ENCODE peak calls at places on chromosomes 13 and 19, in five cellular contexts. R, N, B, J and L are unnamed samples. For H3K27me3, the result is how much of the 10 kb centered on the place peaks cover.

GRCh38 chr19:50328257-50329145 is 676 bp downstream of the KCNC3 start:
- DNase-seq in R (peak), J (no peak), B (peak), N (no peak), L (no peak)

GRCh38 chr13:26984337-26984736 is 187.3 kb downstream of the USP12 start:
- DNase-seq in R (no peak), J (no peak), N (no peak), B (no peak), L (no peak)

GRCh38 chr19:52941941-52942370 is 18.7 kb upstream of the ZNF888 start:
- DNase-seq in N (no peak), B (peak), J (no peak), R (peak), L (no peak)

GRCh38 chr13:40145139-40145538 is 489.7 kb downstream of the COG6 start:
- DNase-seq in N (no peak), J (no peak), R (no peak), B (no peak), L (no peak)

GRCh38 chr13:24271611-24272451 is 37.5 kb upstream of the C1QTNF9 start:
- DNase-seq in J (peak), R (peak), N (no peak), B (peak), L (peak)

GRCh38 chr19:35774274-35775045 is 904 bp upstream of the ARHGAP33 start:
- DNase-seq in B (no peak), N (no peak), J (no peak), R (peak), L (no peak)

GRCh38 chr13:114128624-114129522 is 3.5 kb downstream of the RASA3 start:
- DNase-seq in J (peak), R (no peak), N (no peak), B (peak), L (peak)

GRCh38 chr13:84315527-84315926 is 433.3 kb upstream of the SLITRK1 start:
- DNase-seq in R (peak), N (no peak), B (no peak), J (no peak), L (no peak)

GRCh38 chr19:56838930-56839664 is 1.4 kb downstream of the PEG3 start:
- DNase-seq in N (no peak), R (no peak), B (peak), J (peak), L (peak)

GRCh38 chr13:105821337-105821736 is 714.1 kb downstream of the EFNB2 start:
- DNase-seq in J (no peak), N (no peak), B (no peak), R (no peak), L (no peak)

GRCh38 chr19:36032251-36033104 is at the start of gene CLIP3:
- DNase-seq in N (no peak), R (peak), B (peak), J (peak), L (peak)

GRCh38 chr13:42816538-42816937 is 35.2 kb downstream of the FAM216B start:
- DNase-seq in N (no peak), J (no peak), B (no peak), R (no peak), L (no peak)

GRCh38 chr13:99608345-99608744 is 107.1 kb downstream of the TM9SF2 start:
- DNase-seq in B (no peak), J (no peak), N (no peak), R (no peak), L (no peak)

GRCh38 chr19:50818859-50819472 is 4.6 kb downstream of the KLK1 start:
- DNase-seq in R (no peak), B (no peak), J (no peak), N (no peak), L (no peak)

GRCh38 chr13:107680115-107680514 is 535.2 kb downstream of the LIG4 start:
- DNase-seq in B (no peak), N (no peak), J (no peak), R (no peak), L (no peak)

GRCh38 chr19:18894254-18895037 is 1.5 kb downstream of the CERS1 start:
- DNase-seq in J (no peak), R (peak), N (no peak), B (no peak), L (no peak)

GRCh38 chr13:52845766-52846566 is 2.5 kb downstream of the PCDH8 start:
- DNase-seq in N (no peak), J (peak), R (peak), B (peak), L (no peak)

GRCh38 chr13:33318037-33318436 is 32.5 kb upstream of the STARD13 start:
- DNase-seq in J (no peak), N (no peak), B (no peak), R (no peak), L (no peak)

GRCh38 chr13:30985637-30986205 is 53.3 kb downstream of the TEX26 start:
- DNase-seq in J (no peak), R (no peak), B (no peak), N (peak), L (no peak)

GRCh38 chr19:11041966-11042627 is 47.2 kb upstream of the LDLR start:
- DNase-seq in R (no peak), J (no peak), N (peak), B (no peak), L (peak)

GRCh38 chr19:11256189-11256588 is 6.1 kb downstream of the DOCK6 start:
- DNase-seq in J (peak), N (no peak), R (no peak), B (peak), L (no peak)

GRCh38 chr13:51457086-51457485 is 4.2 kb upstream of the INTS6 start:
- DNase-seq in B (no peak), N (no peak), J (no peak), R (no peak), L (no peak)

GRCh38 chr13:113786262-113786841 is 27.3 kb downstream of the TMEM255B start:
- DNase-seq in R (no peak), J (no peak), N (no peak), B (no peak), L (no peak)

GRCh38 chr19:1213391-1214286 is 8.1 kb downstream of the STK11 start:
- DNase-seq in B (peak), N (no peak), R (no peak), J (peak), L (peak)

GRCh38 chr13:90974249-90974954 is 373.1 kb upstream of the MIR17HG start:
- DNase-seq in J (no peak), R (no peak), B (no peak), N (no peak), L (no peak)

DNA sequence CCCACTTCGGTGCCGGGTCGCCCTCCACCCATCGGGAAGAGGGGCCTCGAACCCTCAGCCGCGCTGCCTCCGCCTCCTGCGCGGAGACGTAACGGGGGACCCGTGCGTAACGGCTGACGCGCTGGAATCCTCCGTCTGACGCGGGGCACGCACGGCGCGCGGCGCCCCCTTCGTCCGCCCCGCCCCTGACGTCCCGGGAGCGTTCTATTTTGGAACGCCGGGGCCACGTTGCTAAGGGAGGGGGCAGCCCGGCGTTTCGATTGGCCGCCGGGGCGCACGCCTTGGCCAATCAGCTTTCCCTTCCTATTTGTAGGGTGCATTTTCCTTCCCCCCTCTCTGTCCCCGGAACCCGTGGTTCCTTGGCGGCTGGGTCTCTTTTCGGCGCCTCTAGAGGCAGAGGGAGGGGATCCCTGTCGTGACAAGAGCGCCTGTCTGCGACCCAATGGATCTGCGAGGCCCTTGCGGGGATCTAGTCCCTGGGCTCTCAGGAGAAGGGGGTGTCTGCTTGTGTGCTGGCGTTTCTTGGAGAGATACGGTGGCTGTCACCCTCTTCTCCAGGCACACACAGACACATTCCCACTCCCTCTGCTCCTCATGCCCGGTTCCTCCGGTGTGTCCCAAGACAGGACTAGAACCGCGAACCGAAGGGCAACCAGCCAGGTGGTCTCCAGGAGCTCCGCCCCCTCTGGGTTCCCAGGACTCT is 1.5 kb downstream of the FOSB start:
- DNase-seq in B (peak), J (peak), R (peak), N (peak), L (peak)
- H3K27me3 ChIP-seq in B (under half), J (under half), R (under half), N (under half), L (under half)

GRCh38 chr19:7771072-7771471 is 8.0 kb downstream of the CLEC4M start:
- DNase-seq in N (no peak), B (no peak), J (no peak), R (no peak), L (no peak)
- H3K27me3 ChIP-seq in N (under half), B (under half), J (under half), R (under half), L (under half)

GRCh38 chr13:76884571-76885202 is 1.5 kb downstream of the KCTD12 start:
- DNase-seq in B (no peak), N (no peak), J (no peak), R (no peak), L (no peak)
- H3K27me3 ChIP-seq in B (under half), N (under half), J (under half), R (half or more), L (under half)

GRCh38 chr19:38227272-38228004 is 3.4 kb upstream of the DPF1 start:
- DNase-seq in B (no peak), J (no peak), N (no peak), R (no peak), L (no peak)

GRCh38 chr19:38229585-38230073 is 5.6 kb upstream of the DPF1 start:
- DNase-seq in J (peak), B (peak), N (no peak), R (peak), L (peak)

GRCh38 chr19:38224014-38224862 is at the start of gene DPF1:
- DNase-seq in B (peak), J (peak), N (peak), R (peak), L (no peak)

GRCh38 chr19:38228491-38229439 is 4.7 kb upstream of the DPF1 start:
- DNase-seq in R (peak), N (no peak), B (no peak), J (no peak), L (no peak)

DNA sequence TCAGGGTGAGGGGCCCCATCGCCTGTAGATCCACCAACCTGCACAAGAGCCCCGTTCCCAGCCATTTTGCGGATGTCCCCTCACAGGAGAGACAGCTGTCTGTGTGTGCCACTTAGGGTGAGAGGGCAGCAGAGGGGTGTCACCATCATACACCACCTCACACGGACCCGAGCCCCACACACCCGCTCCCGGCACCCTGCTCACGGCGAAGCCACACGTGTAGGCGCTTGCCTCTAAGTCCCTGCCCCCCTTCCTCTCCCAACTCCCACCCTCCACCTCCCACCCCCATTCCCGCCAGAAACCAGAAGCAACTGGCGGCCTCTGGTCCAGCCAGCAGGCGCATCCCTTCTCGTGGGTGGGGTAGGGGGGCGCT is 4.0 kb upstream of the DPF1 start:
- DNase-seq in J (no peak), N (no peak), R (peak), B (no peak), L (no peak)
- H3K27me3 ChIP-seq in J (under half), N (under half), R (half or more), B (half or more), L (under half)